ENCODE peak calls at places on chromosomes 1 and 21, in nine cellular contexts. R is endothelial cell of umbilical vein; W is left ventricle myocardium inferior; E is heart left ventricle; O is colonic mucosa; G is breast epithelium; P is naive thymus-derived CD4-positive, alpha-beta T cell; Y is aorta; D is heart right ventricle. A is an unnamed sample.

GRCh38 chr1:59485949-59486348 is 189.1 kb downstream of the FGGY start:
- DNase-seq in R (peak; percentile 20), P (no peak), Y (no peak), E (no peak), W (no peak), D (no peak), G (no peak), O (no peak), A (no peak)

GRCh38 chr1:39925727-39926342 is 24.1 kb upstream of the MYCL start:
- DNase-seq in E (no peak), W (no peak), G (no peak), R (no peak), P (no peak), Y (peak; percentile 63), O (no peak), D (no peak), A (no peak)

GRCh38 chr1:31479801-31480200 is 66.8 kb downstream of the SERINC2 start:
- DNase-seq in E (no peak), P (no peak), O (no peak), Y (no peak), R (no peak), D (no peak), G (no peak), W (no peak), A (no peak)

GRCh38 chr1:109776206-109776835 is 12.6 kb upstream of the EPS8L3 start:
- DNase-seq in Y (no peak), P (peak; percentile 7), W (peak; percentile 11), G (peak; percentile 42), E (no peak), R (no peak), O (no peak), D (peak; percentile 8), A (peak; percentile 43)

GRCh38 chr1:205959789-205960188 is 16.5 kb upstream of the SLC26A9 start:
- DNase-seq in P (no peak), W (no peak), G (no peak), R (no peak), D (no peak), Y (no peak), O (no peak), E (no peak), A (peak; percentile 12)

GRCh38 chr1:161127649-161128048 is 4.8 kb downstream of the DEDD start:
- DNase-seq in R (no peak), G (no peak), Y (no peak), O (no peak), W (no peak), P (no peak), E (no peak), D (no peak), A (no peak)

GRCh38 chr1:1531947-1532346 is 8.5 kb downstream of the TMEM240 start:
- DNase-seq in D (no peak), G (no peak), W (no peak), R (no peak), Y (no peak), E (no peak), O (no peak), P (no peak), A (no peak)

GRCh38 chr1:201275266-201275666 is 8.0 kb upstream of the PKP1 start:
- DNase-seq in G (peak; percentile 86), Y (peak; percentile 78), P (no peak), R (no peak), W (peak; percentile 73), E (peak; percentile 73), D (peak; percentile 76), O (peak; percentile 85), A (no peak)

GRCh38 chr1:12034381-12034801 is 15.1 kb downstream of the MIIP start:
- DNase-seq in W (peak; percentile 36), Y (no peak), O (no peak), D (peak; percentile 44), G (no peak), R (no peak), E (peak; percentile 54), P (no peak), A (no peak)

GRCh38 chr1:36100376-36100775 is 11.7 kb downstream of the ADPRS start:
- DNase-seq in P (no peak), O (no peak), D (no peak), E (no peak), G (no peak), W (peak; percentile 9), R (no peak), Y (peak; percentile 59), A (no peak)

GRCh38 chr1:154521695-154522094 is 19.5 kb upstream of the SHE start:
- DNase-seq in D (no peak), P (no peak), O (no peak), R (peak; percentile 70), W (no peak), Y (no peak), G (no peak), E (no peak), A (no peak)

GRCh38 chr1:221712198-221712684 is 29.6 kb downstream of the DUSP10 start:
- DNase-seq in O (no peak), G (no peak), D (no peak), Y (no peak), R (no peak), W (no peak), E (no peak), P (peak; percentile 62), A (no peak)

GRCh38 chr1:16068356-16069270 is 4.8 kb downstream of the FAM131C start:
- DNase-seq in E (peak; percentile 67), G (no peak), D (peak; percentile 62), R (no peak), W (peak; percentile 65), P (no peak), Y (no peak), O (no peak), A (no peak)

GRCh38 chr21:44509539-44509938 is 30.5 kb downstream of the KRTAP10-1 start:
- DNase-seq in G (peak; percentile 77), P (no peak), E (peak; percentile 76), O (peak; percentile 46), R (no peak), D (peak; percentile 82), Y (peak; percentile 47), W (peak; percentile 82), A (peak; percentile 92)

GRCh38 chr1:61125895-61126294 is 43.5 kb downstream of the NFIA start:
- DNase-seq in E (no peak), O (no peak), R (no peak), P (no peak), D (no peak), W (no peak), Y (no peak), G (no peak), A (no peak)

GRCh38 chr1:18972991-18973390 is 16.5 kb upstream of the IFFO2 start:
- DNase-seq in W (no peak), P (no peak), R (peak; percentile 51), E (no peak), O (no peak), G (no peak), Y (peak; percentile 31), D (no peak), A (no peak)

GRCh38 chr1:236524142-236524891 is 535 bp downstream of the LGALS8 start:
- DNase-seq in O (peak; percentile 82), E (peak; percentile 35), D (no peak), R (peak; percentile 75), P (peak; percentile 70), Y (peak; percentile 65), W (no peak), G (no peak), A (no peak)

GRCh38 chr1:42680921-42681683 is 1.1 kb upstream of the YBX1 start:
- DNase-seq in Y (no peak), D (no peak), G (no peak), O (peak; percentile 26), E (no peak), P (peak; percentile 53), W (no peak), R (peak; percentile 58), A (no peak)

GRCh38 chr1:210123383-210123782 is 109.2 kb upstream of the SERTAD4 start:
- DNase-seq in E (no peak), P (no peak), O (no peak), R (no peak), Y (no peak), D (no peak), G (no peak), W (no peak), A (no peak)

GRCh38 chr1:208291923-208292711 is 47.9 kb upstream of the PLXNA2 start:
- DNase-seq in P (no peak), Y (no peak), O (no peak), W (no peak), G (no peak), R (no peak), D (no peak), E (no peak), A (no peak)

GRCh38 chr1:203425668-203425999 is 50.0 kb upstream of the PRELP start:
- DNase-seq in P (no peak), G (no peak), D (no peak), W (no peak), E (no peak), Y (no peak), O (no peak), R (no peak), A (no peak)

GRCh38 chr21:45080639-45081414 is 6.4 kb downstream of the ADARB1 start:
- DNase-seq in Y (peak; percentile 32), R (no peak), P (no peak), O (no peak), E (no peak), W (no peak), G (no peak), D (no peak), A (no peak)

GRCh38 chr21:41170442-41170841 is 2.5 kb downstream of the BACE2 start:
- DNase-seq in O (peak; percentile 61), G (no peak), W (peak; percentile 29), R (peak; percentile 56), Y (no peak), D (peak; percentile 31), E (peak; percentile 41), P (no peak), A (no peak)
- H3K27ac ChIP-seq in O (no peak overlapping the region), G (peak overlapping the region; percentile 92), W (no peak overlapping the region), R (peak overlapping the region; percentile 73), Y (no peak overlapping the region), D (no peak overlapping the region), E (no peak overlapping the region), P (no peak overlapping the region), A (no peak overlapping the region)

GRCh38 chr1:33349081-33349759 is 28.3 kb upstream of the A3GALT2 start:
- DNase-seq in P (peak; percentile 47), D (peak; percentile 58), R (peak; percentile 40), Y (peak; percentile 70), W (peak; percentile 60), E (peak; percentile 60), O (peak; percentile 55), G (no peak), A (peak; percentile 87)
- H3K4me1 ChIP-seq in P (peaks cover 23% of the 10 kb centered on the region), D (peaks cover 30% of the 10 kb centered on the region), R (peaks cover 41% of the 10 kb centered on the region), Y (peaks cover 8% of the 10 kb centered on the region), W (peaks cover 62% of the 10 kb centered on the region), E (peaks cover 47% of the 10 kb centered on the region), O (peaks cover 17% of the 10 kb centered on the region), G (no peaks in the 10 kb centered on the region), A (peaks cover 50% of the 10 kb centered on the region)

DNA sequence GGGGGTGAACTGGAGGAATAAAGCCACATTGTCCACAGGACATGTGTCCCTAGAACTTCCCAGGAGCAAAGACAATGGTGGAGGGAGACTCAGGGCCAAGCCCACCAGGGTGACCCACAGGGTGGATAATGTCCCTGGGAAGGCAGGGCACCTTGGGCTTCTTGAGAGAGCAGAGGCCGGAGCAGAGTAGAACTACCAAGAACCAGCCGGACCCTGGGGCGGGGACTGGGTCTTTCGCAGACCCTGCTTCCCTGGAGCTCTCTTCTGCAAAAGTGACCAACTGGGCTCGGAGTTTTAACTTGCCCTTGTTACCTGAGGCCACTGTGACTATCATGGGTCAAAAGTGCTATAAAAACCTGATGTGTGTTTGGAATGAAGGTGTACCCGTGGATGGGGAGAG is 875 bp upstream of the FAM3B start:
- DNase-seq in Y (no peak), W (no peak), O (no peak), R (no peak), E (no peak), P (no peak), D (no peak), G (no peak), A (no peak)
- H3K27ac ChIP-seq in Y (no peak overlapping the region), W (no peak overlapping the region), O (no peak overlapping the region), R (no peak overlapping the region), E (no peak overlapping the region), P (no peak overlapping the region), D (no peak overlapping the region), G (no peak overlapping the region), A (no peak overlapping the region)

GRCh38 chr1:174870319-174870718 is 129.4 kb upstream of the CACYBP start:
- DNase-seq in W (no peak), R (no peak), G (no peak), Y (no peak), E (no peak), P (no peak), O (no peak), D (no peak), A (no peak)
- H3K4me1 ChIP-seq in W (no peaks in the 10 kb centered on the region), R (no peaks in the 10 kb centered on the region), G (no peaks in the 10 kb centered on the region), Y (no peaks in the 10 kb centered on the region), E (no peaks in the 10 kb centered on the region), P (no peaks in the 10 kb centered on the region), O (no peaks in the 10 kb centered on the region), D (no peaks in the 10 kb centered on the region), A (no peaks in the 10 kb centered on the region)